ENCODE peak calls at places on chromosomes 3 and 15, in ten cellular contexts. I, D, K, L, N, J, H, F, M and E are unnamed samples.

GRCh38 chr15:69031013-69032001 is 16.8 kb downstream of the NOX5 start:
- DNase-seq in I (peak; percentile 27), D (peak; percentile 10), K (peak; percentile 59), L (no peak), N (no peak), J (peak; percentile 50), H (no peak), F (peak; percentile 60), M (peak; percentile 25), E (peak; percentile 39)

GRCh38 chr15:50066202-50066601 is 52.8 kb downstream of the ATP8B4 start:
- DNase-seq in I (peak; percentile 15), D (no peak), K (no peak), L (no peak), N (no peak), J (no peak), H (no peak), F (no peak), M (peak; percentile 51), E (peak; percentile 17)

GRCh38 chr3:171564723-171565122 is 104.5 kb upstream of the TNIK start:
- DNase-seq in I (no peak), D (no peak), K (no peak), L (no peak), N (no peak), J (no peak), H (no peak), F (no peak), M (no peak), E (no peak)

GRCh38 chr3:182220013-182220412 is 508.3 kb downstream of the SOX2 start:
- DNase-seq in I (no peak), D (no peak), K (no peak), L (no peak), N (no peak), J (no peak), H (peak; percentile 5), F (no peak), M (no peak), E (no peak)

GRCh38 chr3:19595884-19596283 is 338.1 kb downstream of the EFHB start:
- DNase-seq in I (no peak), D (no peak), K (no peak), L (no peak), N (no peak), J (no peak), H (no peak), F (no peak), M (no peak), E (no peak)

GRCh38 chr3:184234671-184235380 is 5.4 kb downstream of the VWA5B2 start:
- DNase-seq in I (no peak), D (no peak), K (no peak), L (no peak), N (no peak), J (no peak), H (no peak), F (no peak), M (no peak), E (no peak)

GRCh38 chr15:90851114-90851513 is 17.3 kb upstream of the FURIN start:
- DNase-seq in I (no peak), D (no peak), K (no peak), L (no peak), N (no peak), J (no peak), H (no peak), F (no peak), M (no peak), E (peak; percentile 46)

GRCh38 chr3:197730200-197730599 is 6.5 kb downstream of the RUBCN start:
- DNase-seq in I (peak; percentile 88), D (no peak), K (peak; percentile 66), L (no peak), N (no peak), J (no peak), H (no peak), F (no peak), M (peak; percentile 85), E (no peak)

GRCh38 chr3:111882194-111882593 is 23.1 kb downstream of the PHLDB2 start:
- DNase-seq in I (no peak), D (no peak), K (no peak), L (no peak), N (no peak), J (no peak), H (no peak), F (no peak), M (no peak), E (no peak)

GRCh38 chr15:68149059-68149458 is 56.1 kb downstream of the CALML4 start:
- DNase-seq in I (peak; percentile 70), D (no peak), K (no peak), L (no peak), N (no peak), J (no peak), H (no peak), F (no peak), M (peak; percentile 72), E (no peak)